ENCODE peak calls at places on chromosomes 7 and 10, in four cellular contexts. One of them, this sample, is unnamed.

GRCh38 chr7:138278601-138279000 is 181.5 kb upstream of the TRIM24 start:
- DNase-seq in cardiac muscle cell: no peak
- DNase-seq in AG04450: no peak
- DNase-seq in hepatocyte: no peak
- DNase-seq in this sample: no peak

GRCh38 chr10:20443094-20443493 is 454.0 kb downstream of the NEBL start:
- DNase-seq in cardiac muscle cell: peak; percentile 2
- DNase-seq in AG04450: no peak
- DNase-seq in hepatocyte: no peak
- DNase-seq in this sample: no peak

GRCh38 chr7:67764312-67764711 is 767.7 kb downstream of the TYW1 start:
- DNase-seq in hepatocyte: peak; percentile 10
- DNase-seq in AG04450: no peak
- DNase-seq in cardiac muscle cell: no peak
- DNase-seq in this sample: no peak

GRCh38 chr10:103637855-103638561 is 144.5 kb downstream of the NEURL1 start:
- DNase-seq in cardiac muscle cell: no peak
- DNase-seq in hepatocyte: no peak
- DNase-seq in AG04450: peak; percentile 41
- DNase-seq in this sample: no peak

GRCh38 chr10:14695833-14696232 is 78.9 kb downstream of the FAM107B start:
- DNase-seq in AG04450: no peak
- DNase-seq in hepatocyte: no peak
- DNase-seq in cardiac muscle cell: no peak
- DNase-seq in this sample: no peak

GRCh38 chr7:3432916-3433315 is 131.9 kb downstream of the SDK1 start:
- DNase-seq in hepatocyte: no peak
- DNase-seq in AG04450: no peak
- DNase-seq in cardiac muscle cell: no peak
- DNase-seq in this sample: no peak

GRCh38 chr10:48791267-48791928 is 106.7 kb downstream of the WDFY4 start:
- DNase-seq in hepatocyte: no peak
- DNase-seq in cardiac muscle cell: no peak
- DNase-seq in AG04450: no peak
- DNase-seq in this sample: no peak

GRCh38 chr7:28291559-28291958 is 111.0 kb upstream of the JAZF1 start:
- DNase-seq in AG04450: no peak
- DNase-seq in hepatocyte: no peak
- DNase-seq in cardiac muscle cell: no peak
- DNase-seq in this sample: no peak

GRCh38 chr10:3786295-3786981 is 1.4 kb upstream of the KLF6 start:
- DNase-seq in AG04450: no peak
- DNase-seq in hepatocyte: peak; percentile 70
- DNase-seq in cardiac muscle cell: peak; percentile 45
- DNase-seq in this sample: peak; percentile 14

GRCh38 chr10:47299989-47300931 is at the start of gene GDF10:
- DNase-seq in cardiac muscle cell: peak; percentile 52
- DNase-seq in hepatocyte: peak; percentile 47
- DNase-seq in AG04450: no peak
- DNase-seq in this sample: peak; percentile 22

GRCh38 chr7:105438847-105439173 is 50.1 kb upstream of the SRPK2 start:
- DNase-seq in AG04450: no peak
- DNase-seq in hepatocyte: no peak
- DNase-seq in cardiac muscle cell: no peak
- DNase-seq in this sample: no peak

GRCh38 chr7:105438254-105438653 is 49.5 kb upstream of the SRPK2 start:
- DNase-seq in AG04450: no peak
- DNase-seq in hepatocyte: no peak
- DNase-seq in cardiac muscle cell: no peak
- DNase-seq in this sample: no peak

GRCh38 chr7:105444342-105444938 is 55.7 kb upstream of the SRPK2 start:
- DNase-seq in hepatocyte: no peak
- DNase-seq in cardiac muscle cell: no peak
- DNase-seq in AG04450: no peak
- DNase-seq in this sample: no peak

GRCh38 chr7:105439174-105439893 is 50.6 kb upstream of the SRPK2 start:
- DNase-seq in AG04450: peak; percentile 38
- DNase-seq in hepatocyte: no peak
- DNase-seq in cardiac muscle cell: no peak
- DNase-seq in this sample: no peak
- TF ChIP-seq CTCF in AG04450: peak; percentile 9
- TF ChIP-seq CTCF in hepatocyte: no peak
- TF ChIP-seq CTCF in cardiac muscle cell: no peak
- TF ChIP-seq CTCF in this sample: no peak

GRCh38 chr10:97096327-97097153 is 89.2 kb downstream of the SLIT1 start:
- DNase-seq in AG04450: no peak
- DNase-seq in hepatocyte: no peak
- DNase-seq in cardiac muscle cell: peak; percentile 88
- DNase-seq in this sample: no peak
- TF ChIP-seq CTCF in AG04450: no peak
- TF ChIP-seq CTCF in hepatocyte: no peak
- TF ChIP-seq CTCF in cardiac muscle cell: no peak
- TF ChIP-seq CTCF in this sample: no peak

GRCh38 chr7:128351296-128352123 is 7.8 kb upstream of the RBM28 start:
- DNase-seq in cardiac muscle cell: no peak
- DNase-seq in hepatocyte: no peak
- DNase-seq in AG04450: no peak
- DNase-seq in this sample: no peak

GRCh38 chr7:128352636-128353035 is 8.9 kb downstream of the PRRT4 start:
- DNase-seq in AG04450: no peak
- DNase-seq in hepatocyte: no peak
- DNase-seq in cardiac muscle cell: no peak
- DNase-seq in this sample: no peak

GRCh38 chr7:128350708-128351295 is 7.1 kb upstream of the RBM28 start:
- DNase-seq in hepatocyte: no peak
- DNase-seq in AG04450: no peak
- DNase-seq in cardiac muscle cell: no peak
- DNase-seq in this sample: no peak

GRCh38 chr7:128353189-128353588 is 8.3 kb downstream of the PRRT4 start:
- DNase-seq in cardiac muscle cell: no peak
- DNase-seq in AG04450: no peak
- DNase-seq in hepatocyte: no peak
- DNase-seq in this sample: no peak

DNA sequence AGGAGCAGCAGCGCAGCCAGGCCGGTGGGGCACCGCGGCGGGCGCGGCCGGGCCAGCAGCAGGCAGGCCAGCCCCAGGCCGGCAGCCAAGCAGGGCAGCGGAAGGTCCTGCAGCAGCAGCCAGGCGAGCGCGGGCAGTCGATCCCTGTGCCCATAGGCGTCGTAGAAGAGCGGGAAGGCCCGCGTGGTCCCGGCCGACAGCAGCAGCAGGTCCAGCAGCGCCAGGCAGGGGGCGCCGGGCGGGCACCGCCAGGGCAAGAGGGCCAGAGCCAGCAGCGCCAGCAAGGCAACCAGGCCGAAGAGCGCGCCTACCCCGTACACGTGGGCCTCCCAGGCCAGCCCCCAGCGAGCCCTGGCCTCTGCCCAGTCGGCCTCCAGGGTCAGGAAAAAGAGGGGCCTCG is 8.4 kb upstream of the RBM28 start:
- DNase-seq in cardiac muscle cell: peak; percentile 62
- DNase-seq in hepatocyte: peak; percentile 63
- DNase-seq in AG04450: no peak
- DNase-seq in this sample: no peak
- TF ChIP-seq CTCF in cardiac muscle cell: peak; percentile 58
- TF ChIP-seq CTCF in hepatocyte: peak; percentile 40
- TF ChIP-seq CTCF in AG04450: peak; percentile 40
- TF ChIP-seq CTCF in this sample: peak; percentile 44

GRCh38 chr7:81503321-81503720 is 266.5 kb downstream of the HGF start:
- DNase-seq in hepatocyte: no peak
- DNase-seq in cardiac muscle cell: no peak
- DNase-seq in AG04450: no peak
- DNase-seq in this sample: no peak

GRCh38 chr7:81500631-81501030 is 269.2 kb downstream of the HGF start:
- DNase-seq in AG04450: no peak
- DNase-seq in cardiac muscle cell: no peak
- DNase-seq in hepatocyte: no peak
- DNase-seq in this sample: no peak

GRCh38 chr7:81499262-81500116 is 270.4 kb downstream of the HGF start:
- DNase-seq in AG04450: peak; percentile 72
- DNase-seq in hepatocyte: peak; percentile 76
- DNase-seq in cardiac muscle cell: peak; percentile 71
- DNase-seq in this sample: no peak

GRCh38 chr7:81503771-81504170 is 266.1 kb downstream of the HGF start:
- DNase-seq in hepatocyte: no peak
- DNase-seq in AG04450: no peak
- DNase-seq in cardiac muscle cell: no peak
- DNase-seq in this sample: no peak

DNA sequence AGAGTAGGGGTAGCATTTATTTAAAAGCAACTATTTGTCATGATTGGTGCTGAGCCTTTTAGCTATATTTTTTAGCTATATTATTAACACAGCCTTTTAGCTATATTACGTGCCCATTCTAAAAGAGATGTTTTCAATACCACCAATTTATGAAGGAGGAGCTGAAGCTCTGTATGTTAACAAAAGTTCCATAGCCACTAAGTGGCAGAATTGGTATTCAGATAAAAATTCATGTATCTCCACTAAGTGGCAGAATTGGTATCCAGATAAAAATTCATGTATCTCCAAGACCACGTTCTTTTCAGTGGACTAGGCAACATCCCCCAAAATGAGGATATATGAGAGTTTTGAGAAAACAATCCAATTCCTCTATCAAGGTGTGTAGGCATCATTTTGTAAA is 268.6 kb downstream of the HGF start:
- DNase-seq in AG04450: peak; percentile 23
- DNase-seq in cardiac muscle cell: no peak
- DNase-seq in hepatocyte: peak; percentile 23
- DNase-seq in this sample: no peak
- TF ChIP-seq CTCF in AG04450: peak; percentile 50
- TF ChIP-seq CTCF in cardiac muscle cell: peak; percentile 48
- TF ChIP-seq CTCF in hepatocyte: peak; percentile 54
- TF ChIP-seq CTCF in this sample: no peak

DNA sequence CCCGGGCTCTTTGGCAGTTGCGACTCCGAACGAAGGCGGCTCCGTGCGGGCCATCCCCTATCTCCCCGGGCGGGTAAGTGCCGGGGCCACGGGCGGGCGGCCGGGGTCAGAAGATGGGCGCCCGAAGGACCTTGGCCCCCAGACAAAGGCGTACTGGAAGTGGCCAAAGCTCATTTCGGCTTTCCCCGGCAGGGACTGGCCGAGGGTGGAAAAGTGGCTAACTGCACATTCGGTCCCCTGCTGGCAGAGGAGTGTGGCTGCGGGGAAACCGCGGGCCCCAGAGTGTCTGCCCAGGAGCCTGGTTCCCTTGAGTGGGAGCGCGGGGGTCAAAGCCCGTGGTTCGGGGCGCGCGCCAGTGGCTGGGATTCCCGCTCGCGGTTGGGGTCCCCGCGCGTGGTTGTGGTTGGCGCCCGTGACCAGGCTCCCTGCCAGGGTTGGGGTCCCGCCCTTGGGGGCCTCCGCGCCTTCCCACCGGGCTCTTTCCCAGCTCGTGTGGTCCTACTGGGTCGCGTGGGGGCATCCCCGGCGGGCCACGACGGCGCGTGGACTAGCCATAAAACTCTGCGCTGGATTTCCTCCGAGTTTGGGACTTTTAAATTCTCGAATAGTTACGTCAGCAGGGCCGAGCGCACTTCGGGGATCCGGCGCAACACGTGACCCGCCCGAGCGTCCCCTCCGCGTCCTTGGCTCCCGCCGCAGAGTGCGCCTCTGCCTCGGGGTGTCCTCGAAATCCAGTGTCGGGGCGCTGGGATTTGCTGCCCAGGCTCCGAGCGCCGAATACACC is 124.4 kb downstream of the TACC2 start:
- DNase-seq in cardiac muscle cell: peak; percentile 80
- DNase-seq in AG04450: peak; percentile 24
- DNase-seq in hepatocyte: peak; percentile 85
- DNase-seq in this sample: peak; percentile 68
- TF ChIP-seq CTCF in cardiac muscle cell: peak; percentile 65
- TF ChIP-seq CTCF in AG04450: peak; percentile 64
- TF ChIP-seq CTCF in hepatocyte: peak; percentile 52
- TF ChIP-seq CTCF in this sample: peak; percentile 72

GRCh38 chr10:101568054-101568745 is 19.9 kb downstream of the POLL start:
- DNase-seq in cardiac muscle cell: no peak
- DNase-seq in hepatocyte: no peak
- DNase-seq in AG04450: no peak
- DNase-seq in this sample: no peak

GRCh38 chr10:101565370-101565900 is 22.6 kb downstream of the POLL start:
- DNase-seq in hepatocyte: no peak
- DNase-seq in cardiac muscle cell: no peak
- DNase-seq in AG04450: no peak
- DNase-seq in this sample: no peak

GRCh38 chr10:101567165-101568006 is 20.7 kb downstream of the POLL start:
- DNase-seq in hepatocyte: no peak
- DNase-seq in AG04450: no peak
- DNase-seq in cardiac muscle cell: no peak
- DNase-seq in this sample: no peak

GRCh38 chr10:101565936-101566332 is 22.1 kb downstream of the POLL start:
- DNase-seq in hepatocyte: no peak
- DNase-seq in cardiac muscle cell: no peak
- DNase-seq in AG04450: no peak
- DNase-seq in this sample: no peak

DNA sequence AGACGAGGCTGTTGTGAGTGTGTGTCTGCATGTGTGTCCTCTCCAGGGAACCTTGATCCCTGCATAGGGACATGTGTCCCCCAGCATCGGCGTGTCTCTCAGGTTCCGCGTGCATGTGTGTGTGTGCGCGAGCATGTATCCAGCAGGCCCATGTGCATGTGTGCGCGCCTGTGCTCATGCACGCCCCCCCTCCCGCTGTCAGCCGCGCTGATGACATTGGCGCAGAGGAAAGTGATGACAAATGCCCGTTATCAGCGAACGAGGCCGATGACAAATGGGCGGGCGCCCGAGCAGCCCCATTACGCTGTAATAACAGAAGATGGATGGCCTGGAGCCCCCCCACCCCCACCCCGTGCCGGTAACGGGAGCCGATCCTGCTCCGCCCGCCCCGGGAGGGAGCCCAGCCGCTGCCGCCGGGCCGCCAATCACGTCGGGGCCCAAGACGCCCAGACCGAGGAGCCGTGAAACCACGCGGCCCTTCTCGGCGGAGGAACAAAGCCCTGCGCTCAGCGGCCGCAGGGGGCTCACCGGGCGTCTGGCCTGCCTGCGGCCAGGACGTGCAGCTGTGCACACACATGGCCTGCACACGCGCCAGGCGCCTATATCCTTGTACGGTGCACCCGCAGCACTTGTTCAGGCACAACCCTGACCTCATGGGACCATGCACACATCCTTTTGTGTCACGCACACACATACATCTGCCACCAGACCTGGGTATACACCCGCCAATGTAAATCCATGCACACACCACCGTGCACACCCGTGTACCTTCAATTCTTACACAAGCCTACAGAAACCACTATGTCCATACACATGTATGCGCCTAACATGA is 21.5 kb downstream of the POLL start:
- DNase-seq in hepatocyte: no peak
- DNase-seq in AG04450: no peak
- DNase-seq in cardiac muscle cell: peak; percentile 59
- DNase-seq in this sample: no peak
- TF ChIP-seq CTCF in hepatocyte: no peak
- TF ChIP-seq CTCF in AG04450: no peak
- TF ChIP-seq CTCF in cardiac muscle cell: no peak
- TF ChIP-seq CTCF in this sample: peak; percentile 31

This sample was measured in neural crest cell.